ENCODE peak calls at places on chromosomes 16 and 17, in five cellular contexts. L is Karpas-422, W is heart left ventricle, B is tibial artery, H is left ventricle myocardium inferior. S is an unnamed sample.

GRCh38 chr16:50204426-50205108 is 51.5 kb downstream of the TENT4B start:
- DNase-seq in L (no peak), W (no peak), B (no peak), H (no peak), S (peak)

GRCh38 chr17:2233441-2233947 is 70.1 kb downstream of the SMG6 start:
- DNase-seq in H (peak), W (no peak), B (no peak), L (no peak), S (no peak)

GRCh38 chr16:86379505-86379846 is 130.9 kb upstream of the FOXF1 start:
- DNase-seq in L (no peak), B (no peak), H (no peak), W (no peak), S (no peak)

GRCh38 chr16:11459722-11460121 is 114.5 kb downstream of the RMI2 start:
- DNase-seq in W (peak), H (no peak), L (peak), B (no peak), S (no peak)

GRCh38 chr16:11576427-11577289 is 10.1 kb downstream of the LITAF start:
- DNase-seq in B (no peak), W (no peak), H (peak), L (no peak), S (peak)

GRCh38 chr16:57976331-57976796 is 5.4 kb upstream of the CNGB1 start:
- DNase-seq in L (no peak), W (peak), B (no peak), H (no peak), S (no peak)

GRCh38 chr17:29565643-29566472 is 979 bp downstream of the ABHD15 start:
- DNase-seq in H (no peak), W (no peak), B (no peak), L (peak), S (peak)

GRCh38 chr16:27346818-27347217 is 33.0 kb downstream of the IL4R start:
- DNase-seq in W (no peak), B (no peak), H (no peak), L (no peak), S (no peak)

GRCh38 chr16:54929090-54930033 is 1.3 kb upstream of the IRX5 start:
- DNase-seq in L (peak), W (peak), H (peak), B (peak), S (peak)

GRCh38 chr17:18986541-18987229 is 17.9 kb downstream of the FAM83G start:
- DNase-seq in B (no peak), W (no peak), H (no peak), L (no peak), S (no peak)

GRCh38 chr17:75319818-75320691 is 30.8 kb upstream of the SLC25A19 start:
- DNase-seq in B (no peak), L (peak), H (no peak), W (no peak), S (peak)

GRCh38 chr17:72529386-72529785 is 408.6 kb downstream of the SOX9 start:
- DNase-seq in H (no peak), W (no peak), L (no peak), B (no peak), S (no peak)

GRCh38 chr17:5775098-5775497 is 190.8 kb upstream of the NLRP1 start:
- DNase-seq in B (no peak), H (no peak), L (no peak), W (no peak), S (no peak)

GRCh38 chr16:56517206-56517605 is 2.6 kb downstream of the BBS2 start:
- DNase-seq in H (no peak), L (no peak), W (no peak), B (no peak), S (no peak)

GRCh38 chr17:82783498-82783897 is 31.6 kb downstream of the TBCD start:
- DNase-seq in W (no peak), L (no peak), B (no peak), H (no peak), S (no peak)

GRCh38 chr17:50059759-50060273 is 3.9 kb downstream of the ITGA3 start:
- DNase-seq in L (no peak), B (peak), W (no peak), H (no peak), S (no peak)

GRCh38 chr16:87160752-87161337 is 156.3 kb downstream of the C16orf95 start:
- DNase-seq in B (no peak), H (no peak), W (no peak), L (no peak), S (no peak)

GRCh38 chr16:65919977-65920376 is 446.5 kb upstream of the CDH5 start:
- DNase-seq in B (no peak), W (no peak), L (no peak), H (no peak), S (no peak)
- H3K4me3 ChIP-seq in B (no peak), W (no peak), L (no peak), H (no peak), S (no peak)

DNA sequence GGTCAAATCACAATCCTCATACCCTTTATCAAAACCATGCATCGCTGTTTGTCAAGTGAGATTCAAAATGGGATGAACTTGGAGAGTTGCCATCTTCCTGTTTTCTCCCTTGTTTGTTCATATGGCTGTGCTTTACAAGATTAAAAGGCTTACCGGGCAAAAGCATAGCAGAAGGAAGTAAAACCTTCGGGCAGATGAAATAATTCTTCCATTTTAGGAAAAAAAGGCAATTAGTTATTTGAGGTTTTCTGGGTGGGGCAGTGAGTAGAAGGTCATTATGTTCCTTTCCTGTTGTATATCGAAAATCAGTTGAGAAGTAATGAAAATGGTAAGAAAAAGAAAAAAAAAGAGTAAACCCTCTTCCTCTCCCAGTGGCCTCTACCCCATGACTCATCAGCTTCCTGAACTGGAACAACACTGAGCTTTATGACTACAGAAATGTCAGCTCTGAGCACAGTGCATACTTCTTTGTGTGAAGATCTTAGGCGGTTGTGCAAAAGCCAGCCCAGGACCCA is 369.2 kb downstream of the CDH13 start:
- DNase-seq in B (peak), H (no peak), L (peak), W (no peak), S (no peak)
- H3K4me3 ChIP-seq in B (no peak), H (peak), L (no peak), W (peak), S (no peak)

GRCh38 chr16:74944466-74944865 is 40.5 kb downstream of the WDR59 start:
- DNase-seq in B (no peak), L (no peak), H (no peak), W (no peak), S (no peak)

GRCh38 chr16:74939688-74940087 is 45.2 kb downstream of the WDR59 start:
- DNase-seq in L (no peak), B (no peak), W (no peak), H (no peak), S (no peak)

GRCh38 chr16:74942977-74943918 is 41.7 kb downstream of the WDR59 start:
- DNase-seq in H (no peak), B (no peak), W (no peak), L (no peak), S (no peak)
- H3K4me3 ChIP-seq in H (no peak), B (no peak), W (no peak), L (no peak), S (no peak)

DNA sequence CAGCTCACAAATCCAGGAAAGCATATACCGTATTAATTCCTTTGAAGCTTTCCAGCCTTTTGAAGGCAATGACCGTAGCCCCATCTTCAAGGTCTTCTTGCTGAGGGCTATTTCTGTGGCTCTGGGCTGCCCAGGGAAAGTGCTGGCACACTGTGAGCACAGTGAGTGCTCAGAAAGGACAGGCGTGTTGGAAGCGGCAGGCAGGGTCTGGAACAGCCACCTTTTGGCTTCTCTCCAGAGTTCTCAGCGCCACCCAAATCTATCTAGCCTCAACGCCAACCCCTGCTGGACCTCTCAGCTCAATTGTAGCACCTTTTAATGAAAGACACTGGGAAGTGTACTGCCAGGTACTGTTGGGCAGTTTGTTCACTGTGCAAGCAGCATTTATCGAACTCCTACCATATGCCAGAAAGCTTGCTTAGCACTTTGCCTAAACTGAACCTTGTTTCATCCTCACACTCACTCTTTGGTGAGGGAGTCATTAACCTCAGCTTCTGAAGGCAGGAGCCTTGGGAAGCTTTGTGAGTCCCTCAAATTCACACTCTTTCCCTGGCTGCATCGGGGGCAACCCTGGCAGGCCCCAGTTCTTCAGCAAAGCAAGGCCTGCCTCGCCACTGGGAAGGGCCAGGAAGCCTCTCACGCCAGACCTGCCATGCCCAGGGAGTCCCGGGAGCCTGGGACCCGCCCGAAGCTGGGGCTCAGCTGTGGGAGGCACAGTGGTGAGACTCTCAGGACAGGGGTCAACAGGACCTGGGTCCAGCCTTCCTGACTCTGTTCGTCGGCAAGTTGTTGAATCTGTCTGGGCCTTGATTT is 13.5 kb upstream of the CIBAR2 start:
- DNase-seq in H (peak), W (no peak), L (peak), B (no peak), S (no peak)
- H3K4me3 ChIP-seq in H (no peak), W (no peak), L (no peak), B (no peak), S (no peak)

GRCh38 chr17:46837521-46837920 is 13.9 kb upstream of the WNT9B start:
- DNase-seq in L (no peak), B (no peak), W (no peak), H (no peak), S (no peak)

GRCh38 chr17:46836500-46836899 is 14.9 kb upstream of the WNT9B start:
- DNase-seq in H (no peak), W (no peak), L (no peak), B (no peak), S (no peak)

GRCh38 chr17:46842835-46843234 is 8.5 kb upstream of the WNT9B start:
- DNase-seq in B (no peak), H (no peak), L (peak), W (no peak), S (peak)

GRCh38 chr17:46839211-46839610 is 12.2 kb upstream of the WNT9B start:
- DNase-seq in H (no peak), L (no peak), W (no peak), B (no peak), S (no peak)

DNA sequence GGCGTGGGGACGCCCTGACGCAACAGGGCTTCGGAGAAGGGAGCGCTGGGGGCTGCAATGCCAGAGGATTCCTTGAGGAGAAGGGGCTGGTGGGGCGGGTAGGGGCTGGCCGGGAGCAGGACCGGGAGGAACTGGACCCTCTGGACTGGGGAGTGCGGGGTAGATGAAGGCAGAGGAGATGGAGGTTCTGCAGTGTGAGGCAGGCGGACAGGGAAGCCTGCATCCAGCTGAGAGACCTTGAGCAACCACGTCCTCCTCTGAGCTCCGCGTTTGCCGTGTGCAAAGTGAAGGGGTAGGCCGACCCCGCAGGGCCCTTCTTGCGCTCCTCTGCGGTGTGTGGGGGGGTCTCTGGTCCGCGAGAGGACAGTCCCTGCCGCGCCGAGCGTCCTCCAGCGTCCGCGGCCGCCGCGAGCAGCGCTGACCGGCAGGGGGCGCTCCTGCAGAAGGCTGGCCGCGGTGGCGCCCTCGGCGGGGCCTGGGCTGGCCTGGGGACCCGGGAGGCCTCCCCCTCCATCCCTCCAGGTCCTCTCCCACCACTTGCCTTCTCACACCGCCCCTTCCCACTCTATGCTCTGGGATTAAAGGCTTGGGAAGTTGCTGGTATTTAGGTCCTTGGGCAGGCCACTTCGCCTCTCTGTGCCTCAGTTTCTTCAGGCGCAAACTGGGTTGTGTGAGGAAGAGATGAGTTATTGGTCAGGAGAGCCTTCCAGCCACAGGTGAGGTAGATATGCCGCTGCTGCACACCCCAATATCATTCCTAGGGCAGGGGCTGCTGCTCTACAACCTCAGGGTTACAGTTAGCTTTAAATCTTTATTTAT is 9.6 kb upstream of the WNT9B start:
- DNase-seq in H (no peak), B (no peak), W (no peak), L (no peak), S (no peak)
- H3K4me3 ChIP-seq in H (peak), B (no peak), W (no peak), L (no peak), S (no peak)

GRCh38 chr17:41580651-41581365 is 5.9 kb downstream of the KRT14 start:
- DNase-seq in H (no peak), B (no peak), W (no peak), L (no peak), S (no peak)

GRCh38 chr17:41585301-41585700 is 1.4 kb downstream of the KRT14 start:
- DNase-seq in L (no peak), W (no peak), H (no peak), B (no peak), S (no peak)

GRCh38 chr17:41580244-41580575 is 6.5 kb downstream of the KRT14 start:
- DNase-seq in H (no peak), B (no peak), W (no peak), L (no peak), S (no peak)

GRCh38 chr17:41581366-41582060 is 5.2 kb downstream of the KRT14 start:
- DNase-seq in L (no peak), W (no peak), H (no peak), B (no peak), S (no peak)

GRCh38 chr17:41583137-41584127 is 3.3 kb downstream of the KRT14 start:
- DNase-seq in W (no peak), H (no peak), B (no peak), L (no peak), S (no peak)
- H3K4me3 ChIP-seq in W (no peak), H (no peak), B (no peak), L (no peak), S (no peak)